ENCODE peak calls at places on chromosomes 6 and 20, in five cellular contexts. R, J, F, A and W are unnamed samples.
A peak's percentile ranks its signal among the peaks of the same experiment; 100 is the strongest.

GRCh38 chr6:15365273-15365687 is 119.4 kb downstream of the JARID2 start:
- DNase-seq in A (peak; percentile 93), J (peak; percentile 50), R (peak; percentile 54), F (peak; percentile 72), W (peak; percentile 86)

GRCh38 chr6:63640062-63640461 is 4.5 kb downstream of the PHF3 start:
- DNase-seq in A (peak; percentile 39), J (no peak), F (no peak), R (no peak), W (no peak)

GRCh38 chr6:20286968-20287565 is 74.8 kb upstream of the MBOAT1 start:
- DNase-seq in F (no peak), A (no peak), R (no peak), J (no peak), W (no peak)

GRCh38 chr6:15266423-15266996 is 20.6 kb downstream of the JARID2 start:
- DNase-seq in R (no peak), A (peak; percentile 40), J (no peak), F (no peak), W (no peak)

GRCh38 chr6:90895299-90896164 is 308.7 kb upstream of the MAP3K7 start:
- DNase-seq in F (no peak), R (no peak), A (no peak), J (no peak), W (no peak)

GRCh38 chr20:53517146-53517545 is 76.5 kb downstream of the ZNF217 start:
- DNase-seq in R (no peak), F (no peak), J (no peak), A (no peak), W (no peak)

GRCh38 chr20:32512047-32512385 is 73.1 kb downstream of the NOL4L start:
- DNase-seq in R (no peak), A (no peak), F (no peak), J (no peak), W (peak; percentile 5)

GRCh38 chr20:644692-645317 is 8.2 kb downstream of the SRXN1 start:
- DNase-seq in J (no peak), F (no peak), A (no peak), R (no peak), W (no peak)

GRCh38 chr20:53298260-53298659 is 295.4 kb downstream of the ZNF217 start:
- DNase-seq in A (no peak), J (no peak), R (no peak), F (no peak), W (no peak)

GRCh38 chr6:145015739-145016558 is 719.4 kb downstream of the EPM2A start:
- DNase-seq in A (peak; percentile 86), F (peak; percentile 57), J (no peak), R (no peak), W (peak; percentile 45)

GRCh38 chr6:158002249-158002950 is 20.7 kb downstream of the SYNJ2 start:
- DNase-seq in F (no peak), A (no peak), R (peak; percentile 21), J (no peak), W (no peak)

GRCh38 chr6:155829646-155830045 is 374.0 kb upstream of the NOX3 start:
- DNase-seq in A (no peak), F (no peak), J (no peak), R (no peak), W (no peak)

GRCh38 chr6:82040405-82041221 is 206.9 kb downstream of the IBTK start:
- DNase-seq in R (no peak), A (peak; percentile 76), J (peak; percentile 43), F (peak; percentile 34), W (no peak)

GRCh38 chr6:16338577-16339262 is 100.3 kb downstream of the GMPR start:
- DNase-seq in A (peak; percentile 99), F (peak; percentile 58), R (no peak), J (peak; percentile 30), W (no peak)

GRCh38 chr6:68778356-68779020 is 143.4 kb downstream of the ADGRB3 start:
- DNase-seq in A (peak; percentile 86), F (peak; percentile 24), R (no peak), J (no peak), W (no peak)

GRCh38 chr20:25309395-25310267 is 61.7 kb downstream of the PYGB start:
- DNase-seq in J (no peak), A (peak; percentile 52), R (peak; percentile 39), F (peak; percentile 96), W (peak; percentile 77)

GRCh38 chr20:54069501-54069971 is 858 bp downstream of the BCAS1 start:
- DNase-seq in F (no peak), R (no peak), A (no peak), J (no peak), W (no peak)

GRCh38 chr6:20112206-20112605 is 100.1 kb downstream of the MBOAT1 start:
- DNase-seq in R (no peak), F (no peak), A (no peak), J (no peak), W (no peak)

GRCh38 chr20:9021699-9022098 is 47.2 kb upstream of the PLCB4 start:
- DNase-seq in R (no peak), J (no peak), A (peak; percentile 83), F (peak; percentile 50), W (no peak)

GRCh38 chr20:23255106-23255505 is 95.5 kb upstream of the NXT1 start:
- DNase-seq in A (no peak), F (no peak), R (no peak), J (no peak), W (no peak)

GRCh38 chr6:10837692-10837996 is 695 bp downstream of the MAK start:
- DNase-seq in A (peak; percentile 13), J (peak; percentile 27), R (no peak), F (no peak), W (no peak)

GRCh38 chr6:168506460-168506859 is 65.5 kb downstream of the SMOC2 start:
- DNase-seq in F (no peak), A (no peak), R (no peak), J (no peak), W (no peak)

GRCh38 chr20:21640556-21640955 is 64.9 kb upstream of the PAX1 start:
- DNase-seq in A (no peak), J (no peak), R (no peak), F (peak; percentile 52), W (no peak)

GRCh38 chr6:45985026-45985425 is 30.6 kb downstream of the CLIC5 start:
- DNase-seq in F (no peak), R (no peak), A (no peak), J (no peak), W (no peak)

GRCh38 chr20:2603816-2604505 is 48.5 kb upstream of the NOP56 start:
- DNase-seq in J (no peak), R (no peak), F (no peak), A (no peak), W (no peak)

GRCh38 chr6:106685833-106686232 is 56.5 kb downstream of the QRSL1 start:
- DNase-seq in A (no peak), J (no peak), F (no peak), R (no peak), W (no peak)

GRCh38 chr6:155782320-155782730 is 326.7 kb upstream of the NOX3 start:
- DNase-seq in R (no peak), J (no peak), F (peak; percentile 90), A (peak; percentile 90), W (no peak)

GRCh38 chr6:121142093-121142492 is 192.2 kb downstream of the TBC1D32 start:
- DNase-seq in R (no peak), F (peak; percentile 22), A (no peak), J (no peak), W (no peak)

GRCh38 chr6:53042112-53042511 is 23.1 kb upstream of the FBXO9 start:
- DNase-seq in J (no peak), A (peak; percentile 83), F (peak; percentile 16), R (no peak), W (no peak)

GRCh38 chr20:62378215-62378614 is 8.7 kb upstream of the RPS21 start:
- DNase-seq in F (no peak), A (no peak), R (no peak), J (no peak), W (no peak)
- H3K4me1 ChIP-seq in F (peaks cover 74% of the 10 kb centered on the region), A (peaks cover 17% of the 10 kb centered on the region), R (peaks cover 5% of the 10 kb centered on the region), J (peaks cover 48% of the 10 kb centered on the region), W (peaks cover 31% of the 10 kb centered on the region)

DNA sequence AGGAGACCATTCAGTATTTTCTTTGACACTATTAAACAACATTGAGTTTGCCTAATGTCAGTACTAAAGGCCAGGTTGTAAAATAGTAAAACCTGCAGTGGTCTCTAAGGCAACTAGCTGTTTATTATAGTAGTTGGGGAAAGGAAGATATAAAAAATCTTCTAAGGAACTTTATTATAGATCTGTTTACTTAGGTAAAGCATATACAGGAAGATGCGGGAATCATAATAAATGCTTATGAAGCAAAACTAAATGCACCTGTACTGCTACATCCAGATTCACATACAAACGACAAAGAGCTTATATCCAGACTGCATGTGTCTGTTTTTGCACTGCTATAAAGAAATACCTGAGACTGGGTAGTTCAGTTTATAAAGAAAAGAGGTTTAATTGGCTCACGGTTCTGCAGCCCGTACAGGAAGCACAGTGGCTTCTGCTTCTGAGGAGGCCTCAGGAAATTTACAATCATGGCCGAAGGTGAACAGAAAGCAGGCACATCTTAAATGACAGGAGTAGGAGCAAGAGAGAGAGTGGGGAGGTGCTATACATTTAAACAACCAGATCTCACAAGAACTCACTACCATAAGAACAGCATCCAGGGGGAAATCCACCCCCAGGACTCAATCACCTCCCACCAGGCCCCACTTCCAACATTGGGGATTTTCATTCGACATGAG is 8.7 kb upstream of the TRIM39 start:
- DNase-seq in J (no peak), R (no peak), F (no peak), A (no peak), W (no peak)
- H3K4me1 ChIP-seq in J (peaks cover 13% of the 10 kb centered on the region), R (no peaks in the 10 kb centered on the region), F (peaks cover 1% of the 10 kb centered on the region), A (no peaks in the 10 kb centered on the region), W (peaks cover 2% of the 10 kb centered on the region)

DNA sequence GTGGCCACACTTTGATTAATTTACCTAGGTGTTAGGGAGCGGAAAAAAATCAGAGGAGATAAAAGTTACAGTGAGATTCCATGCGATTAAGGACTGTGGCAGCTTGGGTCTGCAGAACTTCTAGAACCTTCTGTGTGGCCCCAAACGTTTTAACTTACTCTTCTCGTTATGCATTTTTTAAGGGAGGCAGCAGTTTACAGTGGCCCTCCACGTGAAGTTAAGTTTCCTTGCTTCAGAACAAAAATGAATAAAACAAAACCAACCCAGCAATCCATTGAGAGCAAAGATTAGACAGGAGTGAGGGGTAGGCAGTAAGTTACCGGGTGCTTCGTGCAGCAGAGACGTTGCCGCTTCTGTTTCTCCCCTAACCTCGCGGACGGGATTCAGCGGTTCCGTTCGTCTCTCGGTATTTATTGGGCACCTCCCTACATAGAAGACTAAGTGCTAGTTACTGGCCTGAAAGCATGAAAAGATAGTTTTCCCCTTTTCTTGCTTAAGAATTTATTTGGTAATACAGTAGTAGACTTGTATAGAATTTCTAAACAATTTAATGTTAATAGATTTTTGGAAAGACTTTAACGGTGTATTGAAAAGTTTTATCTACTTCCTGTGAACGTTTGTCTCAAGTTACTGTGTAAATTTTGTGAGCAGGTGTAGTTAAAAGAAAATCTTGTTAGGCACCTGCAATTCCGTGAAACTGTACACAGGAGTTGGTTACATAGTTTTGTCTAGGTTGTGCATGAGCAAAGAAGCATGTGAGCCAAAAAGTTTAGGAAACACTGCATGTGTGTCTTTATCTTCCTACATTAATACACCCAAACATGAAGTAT is 1.1 kb downstream of the BAG2 start:
- DNase-seq in R (no peak), A (peak; percentile 54), F (no peak), J (no peak), W (no peak)
- H3K4me1 ChIP-seq in R (no peaks in the 10 kb centered on the region), A (peaks cover 22% of the 10 kb centered on the region), F (peaks cover 38% of the 10 kb centered on the region), J (peaks cover 11% of the 10 kb centered on the region), W (peaks cover 21% of the 10 kb centered on the region)

GRCh38 chr20:63945921-63946920 is 10.0 kb downstream of the UCKL1 start:
- DNase-seq in R (peak; percentile 80), J (no peak), A (no peak), F (no peak), W (no peak)

GRCh38 chr20:63950701-63951397 is 5.4 kb downstream of the UCKL1 start:
- DNase-seq in A (no peak), J (no peak), F (no peak), R (peak; percentile 80), W (no peak)

GRCh38 chr20:63945031-63945658 is 11.1 kb downstream of the UCKL1 start:
- DNase-seq in R (peak; percentile 50), J (peak; percentile 16), A (no peak), F (no peak), W (no peak)

GRCh38 chr20:63946986-63947637 is 9.1 kb downstream of the UCKL1 start:
- DNase-seq in F (no peak), A (no peak), J (no peak), R (peak; percentile 70), W (no peak)

GRCh38 chr20:63947638-63948456 is 8.4 kb downstream of the UCKL1 start:
- DNase-seq in R (peak; percentile 77), J (no peak), A (no peak), F (no peak), W (no peak)
- H3K4me1 ChIP-seq in R (peaks cover 14% of the 10 kb centered on the region), J (peaks cover 58% of the 10 kb centered on the region), A (peaks cover 28% of the 10 kb centered on the region), F (peaks cover 30% of the 10 kb centered on the region), W (peaks cover 19% of the 10 kb centered on the region)